ENCODE peak calls at places on chromosomes 7 and 10, in four cellular contexts. B is lung, H is A549, P is HCT116. D is an unnamed sample.

GRCh38 chr7:151763420-151763984 is 113.4 kb downstream of the PRKAG2 start:
- DNase-seq in B (no peak), H (no peak), P (no peak), D (no peak)

GRCh38 chr7:48083114-48083830 is 5.8 kb upstream of the UPP1 start:
- DNase-seq in B (no peak), H (no peak), P (no peak), D (no peak)

GRCh38 chr10:3295501-3296005 is 123.0 kb upstream of the PITRM1 start:
- DNase-seq in B (no peak), H (no peak), P (no peak), D (no peak)

GRCh38 chr10:104328916-104329710 is 9.2 kb downstream of the ITPRIP start:
- DNase-seq in B (no peak), H (peak; percentile 90), P (peak; percentile 94), D (peak; percentile 79)

GRCh38 chr7:155685070-155685790 is 40.8 kb downstream of the RBM33 start:
- DNase-seq in B (no peak), H (no peak), P (no peak), D (no peak)

GRCh38 chr10:132787253-132788179 is 1.6 kb upstream of the NKX6-2 start:
- DNase-seq in B (no peak), H (peak; percentile 47), P (no peak), D (no peak)

GRCh38 chr10:114181971-114182370 is 2.8 kb downstream of the TDRD1 start:
- DNase-seq in B (peak; percentile 52), H (no peak), P (no peak), D (no peak)

GRCh38 chr7:21041666-21042065 is 255.0 kb upstream of the SP8 start:
- DNase-seq in B (no peak), H (no peak), P (no peak), D (no peak)

GRCh38 chr10:102660891-102661613 is 16.8 kb downstream of the TRIM8 start:
- DNase-seq in B (peak; percentile 63), H (no peak), P (no peak), D (no peak)

GRCh38 chr10:17910144-17910789 is 41.5 kb upstream of the SLC39A12 start:
- DNase-seq in B (no peak), H (peak; percentile 60), P (peak; percentile 46), D (peak; percentile 42)

GRCh38 chr10:86535057-86535882 is 13.7 kb upstream of the WAPL start:
- DNase-seq in B (peak; percentile 83), H (peak; percentile 77), P (peak; percentile 31), D (peak; percentile 44)

GRCh38 chr10:78566216-78567135 is 502.3 kb upstream of the ZMIZ1 start:
- DNase-seq in B (no peak), H (no peak), P (no peak), D (no peak)

DNA sequence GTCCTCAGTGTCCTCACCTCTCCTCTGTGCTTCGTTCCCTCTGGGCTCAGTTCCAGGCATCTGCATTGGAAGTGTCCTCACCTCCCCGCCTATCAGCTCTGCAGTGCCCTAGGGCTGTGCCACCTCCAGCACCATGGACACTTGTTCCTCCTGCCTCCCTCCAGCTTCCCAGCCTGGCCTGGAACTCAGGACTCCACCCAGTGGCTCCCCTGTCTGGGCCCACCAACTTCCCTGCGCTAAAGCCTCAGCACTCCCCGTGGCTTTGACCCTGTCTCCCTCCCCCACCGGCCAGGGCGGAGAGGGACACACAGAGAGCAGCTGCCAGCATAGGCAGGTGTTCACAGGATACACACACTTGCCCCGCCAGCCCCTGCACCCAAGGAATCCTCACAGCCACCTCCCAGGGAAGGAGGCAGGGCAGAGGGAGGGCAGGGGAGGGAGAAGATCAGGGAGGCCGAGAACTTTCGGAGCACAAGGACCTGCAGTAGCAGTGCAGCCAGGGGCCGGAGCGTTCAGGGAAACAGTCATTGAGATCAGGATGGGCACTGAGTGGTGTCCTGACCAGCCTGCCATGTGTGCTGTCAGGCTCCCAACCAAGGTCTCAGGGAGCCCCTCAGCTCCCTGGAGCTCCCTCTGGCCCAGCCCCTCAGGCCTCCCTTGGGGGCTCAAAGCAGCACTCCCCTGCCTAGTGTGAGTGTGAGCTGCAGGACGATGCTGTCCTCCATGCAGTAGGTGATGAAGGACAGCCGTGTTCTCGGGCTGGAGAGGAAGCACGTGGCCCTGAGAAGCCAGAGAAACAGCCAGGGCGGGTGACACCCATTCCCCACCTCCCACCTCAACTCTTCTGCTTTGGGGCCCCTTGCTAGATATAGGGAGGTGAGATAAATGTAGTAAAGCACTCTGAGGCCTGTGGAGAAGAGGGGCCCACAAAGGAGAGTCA is 31.1 kb downstream of the ANXA8 start:
- DNase-seq in B (no peak), H (no peak), P (no peak), D (no peak)
- H3K27ac ChIP-seq in B (no peak overlapping the region), H (peak overlapping the region; percentile 2), P (no peak overlapping the region), D (no peak overlapping the region)

GRCh38 chr10:93496322-93497041 is at the start of gene CEP55:
- DNase-seq in B (peak; percentile 96), H (peak; percentile 96), P (peak; percentile 84), D (peak; percentile 94)

GRCh38 chr10:93494494-93494893 is 1.9 kb upstream of the CEP55 start:
- DNase-seq in B (no peak), H (no peak), P (no peak), D (no peak)

GRCh38 chr10:93501650-93502049 is 5.2 kb downstream of the CEP55 start:
- DNase-seq in B (no peak), H (no peak), P (no peak), D (no peak)

GRCh38 chr10:93495654-93496321 is 624 bp upstream of the CEP55 start:
- DNase-seq in B (no peak), H (peak; percentile 46), P (no peak), D (peak; percentile 33)

GRCh38 chr10:93498196-93498595 is 1.8 kb downstream of the CEP55 start:
- DNase-seq in B (no peak), H (no peak), P (no peak), D (no peak)
- H3K4me3 ChIP-seq in B (no peak overlapping the region), H (no peak overlapping the region), P (no peak overlapping the region), D (no peak overlapping the region)

DNA sequence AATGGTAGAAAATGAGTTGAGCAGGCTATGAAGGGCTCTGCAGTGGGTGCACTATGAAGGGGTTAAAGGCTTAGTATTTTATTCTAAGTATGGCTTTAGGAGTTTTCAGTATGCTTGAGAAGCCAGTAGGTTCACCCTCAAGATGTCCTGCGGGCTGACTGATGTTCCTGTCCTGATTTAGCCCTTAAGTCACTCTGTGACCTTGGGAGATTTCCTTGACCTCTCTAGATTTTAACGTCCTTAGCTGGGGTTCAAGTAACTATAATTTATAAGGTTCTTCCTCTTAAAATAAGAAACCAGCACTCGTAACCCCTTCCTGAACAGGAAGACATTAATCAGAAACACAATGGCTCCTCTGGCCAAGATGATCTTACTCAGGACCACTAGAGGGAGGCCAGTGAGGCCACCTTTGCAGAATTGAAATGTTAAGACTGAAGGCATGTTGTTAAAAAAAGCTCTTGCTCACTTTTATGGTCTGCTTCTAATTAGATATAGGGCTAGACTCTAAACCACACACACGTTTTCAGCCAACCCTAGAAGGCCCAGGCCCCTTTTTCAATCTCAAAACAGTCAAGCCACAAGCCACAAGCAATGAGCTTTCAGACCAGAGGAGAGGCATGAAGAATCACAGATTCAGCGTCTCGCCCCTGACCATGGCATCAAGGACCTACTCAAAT is 42.0 kb downstream of the CDK1 start:
- DNase-seq in B (no peak), H (peak; percentile 44), P (no peak), D (no peak)
- TF ChIP-seq CTCF in B (no peak), H (peak; percentile 30), P (peak; percentile 38), D (no peak)

GRCh38 chr10:7707858-7708622 is 4.9 kb downstream of the ITIH2 start:
- DNase-seq in B (no peak), H (no peak), P (no peak), D (no peak)

GRCh38 chr10:7707102-7707501 is 4.0 kb downstream of the ITIH2 start:
- DNase-seq in B (no peak), H (peak; percentile 39), P (no peak), D (no peak)

GRCh38 chr10:7706534-7707073 is 3.5 kb downstream of the ITIH2 start:
- DNase-seq in B (no peak), H (no peak), P (no peak), D (no peak)

GRCh38 chr10:7710446-7710845 is 7.3 kb downstream of the ITIH2 start:
- DNase-seq in B (no peak), H (no peak), P (no peak), D (no peak)

DNA sequence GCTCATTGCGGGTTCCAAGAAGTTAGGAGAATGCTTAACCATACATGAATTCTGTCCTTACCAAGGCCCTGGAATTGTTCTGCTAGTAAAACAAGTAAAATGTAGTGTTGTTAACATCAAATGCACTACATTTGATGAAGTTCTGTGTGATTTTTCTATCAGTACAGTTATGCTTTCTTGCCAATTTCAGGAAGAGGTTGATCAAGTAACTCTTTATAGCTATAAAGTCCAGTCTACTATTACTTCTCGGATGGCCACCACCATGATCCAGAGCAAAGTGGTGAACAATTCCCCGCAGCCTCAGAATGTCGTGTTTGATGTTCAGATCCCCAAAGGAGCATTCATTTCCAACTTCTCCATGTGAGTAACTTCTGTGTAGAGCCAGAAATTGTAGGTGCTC is 5.7 kb downstream of the ITIH2 start:
- DNase-seq in B (no peak), H (no peak), P (no peak), D (no peak)
- H3K27ac ChIP-seq in B (no peak overlapping the region), H (no peak overlapping the region), P (no peak overlapping the region), D (no peak overlapping the region)

GRCh38 chr7:127566242-127566641 is 19.2 kb downstream of the GCC1 start:
- DNase-seq in B (no peak), H (no peak), P (no peak), D (peak; percentile 24)

DNA sequence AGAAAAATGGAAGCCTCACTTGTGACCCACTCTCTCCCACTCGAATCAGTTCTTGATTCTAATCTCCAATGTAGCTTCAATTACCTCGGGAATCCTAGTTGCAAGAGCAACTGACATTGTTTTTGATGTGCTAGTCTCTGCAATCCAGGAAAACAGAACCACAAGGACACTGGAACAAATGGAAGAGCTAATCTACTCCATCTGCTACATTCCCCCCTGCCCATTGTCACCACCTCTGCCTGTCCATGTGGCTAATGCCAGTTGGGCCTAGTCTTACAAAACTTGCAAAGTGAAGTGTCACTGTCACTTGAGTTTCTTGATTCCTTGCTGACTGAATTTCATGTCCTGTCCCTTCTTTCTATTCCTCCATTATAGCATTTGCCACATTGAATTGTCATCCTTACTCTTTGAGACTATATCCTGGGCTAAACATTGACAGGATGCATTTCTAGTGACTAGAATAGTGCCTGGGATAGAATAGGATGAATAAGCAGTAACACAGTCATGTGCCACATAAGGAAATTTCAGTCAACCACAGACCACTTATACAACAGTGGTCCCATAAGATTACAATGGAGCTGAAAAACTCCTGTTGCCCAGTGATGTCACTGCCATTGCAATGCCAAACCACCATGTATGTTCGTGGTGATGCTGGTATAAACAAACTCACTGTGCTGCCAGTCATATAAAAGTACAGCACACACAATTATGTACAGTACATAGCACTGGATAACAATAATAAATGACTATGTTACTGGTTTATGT is 13.5 kb downstream of the GCC1 start:
- DNase-seq in B (no peak), H (no peak), P (no peak), D (no peak)
- H3K4me3 ChIP-seq in B (no peak overlapping the region), H (no peak overlapping the region), P (no peak overlapping the region), D (no peak overlapping the region)

DNA sequence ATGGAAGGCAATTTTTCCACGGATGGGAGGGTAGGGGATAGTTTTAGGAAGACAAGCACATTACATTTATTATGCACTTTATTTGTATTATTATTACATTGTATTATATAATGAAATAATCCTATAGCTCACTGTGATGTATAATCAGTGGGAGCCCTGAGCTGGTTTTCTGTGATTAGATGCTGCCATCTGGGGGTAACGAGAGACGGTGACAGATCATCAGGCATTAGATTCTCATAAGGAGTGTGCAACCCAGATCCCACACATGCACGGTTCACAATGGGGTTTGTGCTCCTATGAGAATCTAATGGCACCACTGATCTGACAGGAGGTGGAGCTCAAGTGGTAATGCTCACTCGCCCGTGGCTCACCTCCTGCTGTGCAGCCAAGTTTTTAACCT is 103.9 kb upstream of the STK17A start:
- DNase-seq in B (no peak), H (no peak), P (no peak), D (no peak)
- TF ChIP-seq CTCF in B (no peak), H (peak; percentile 15), P (no peak), D (no peak)